ENCODE peak calls at places on chromosome 1, in five cellular contexts. R is AG08395, D is lung microvascular endothelial cell, Z is glutamatergic neuron, M is A549. P is an unnamed sample.

GRCh38 chr1:204191481-204191880 is 4.8 kb downstream of the KISS1 start:
- DNase-seq in M (no peak), D (no peak), R (no peak), Z (no peak), P (no peak)

GRCh38 chr1:181352695-181353094 is 130.6 kb upstream of the CACNA1E start:
- DNase-seq in R (no peak), D (no peak), M (no peak), Z (no peak), P (no peak)

GRCh38 chr1:21510113-21510493 is 880 bp downstream of the ALPL start:
- DNase-seq in D (no peak), M (no peak), Z (no peak), R (no peak), P (no peak)

GRCh38 chr1:223248001-223248786 is 105.1 kb upstream of the TLR5 start:
- DNase-seq in R (no peak), M (no peak), Z (no peak), D (no peak), P (peak; percentile 70)

GRCh38 chr1:89547563-89548485 is 23.2 kb downstream of the LRRC8B start:
- DNase-seq in R (peak; percentile 61), M (no peak), Z (no peak), D (peak; percentile 85), P (peak; percentile 31)

GRCh38 chr1:200437556-200438203 is 27.8 kb upstream of the ZNF281 start:
- DNase-seq in R (no peak), M (no peak), Z (no peak), D (peak; percentile 38), P (no peak)

GRCh38 chr1:29670752-29671151 is 434.4 kb downstream of the PTPRU start:
- DNase-seq in Z (no peak), D (no peak), R (no peak), M (no peak), P (no peak)

GRCh38 chr1:50989694-50990093 is 19.6 kb downstream of the CDKN2C start:
- DNase-seq in Z (no peak), M (no peak), D (no peak), R (peak; percentile 47), P (no peak)

GRCh38 chr1:245585252-245585959 is 430.6 kb downstream of the KIF26B start:
- DNase-seq in D (peak; percentile 47), R (peak; percentile 79), M (peak; percentile 48), Z (no peak), P (no peak)

GRCh38 chr1:155989242-155989991 is 11.1 kb upstream of the ARHGEF2 start:
- DNase-seq in M (no peak), R (peak; percentile 78), D (peak; percentile 74), Z (peak; percentile 82), P (peak; percentile 66)

GRCh38 chr1:116476321-116476720 is 94.5 kb downstream of the CD58 start:
- DNase-seq in M (no peak), D (no peak), R (no peak), Z (no peak), P (no peak)

GRCh38 chr1:108881369-108881768 is 4.6 kb downstream of the GPSM2 start:
- DNase-seq in R (peak; percentile 40), D (no peak), Z (no peak), M (no peak), P (no peak)

GRCh38 chr1:46526689-46527291 is 24.7 kb downstream of the KNCN start:
- DNase-seq in Z (no peak), D (no peak), M (no peak), R (no peak), P (no peak)

P was measured in COR-L47.